ENCODE peak calls at places on chromosome 9, in nine cellular contexts. S is posterior cingulate gyrus; T is pons; U is SJSA1; Z is A549; F is GM18507; N is stimulated activated CD8-positive, alpha-beta memory T cell treated with anti-CD3 and anti-CD28 coated beads, Interleukin-12 subunit alpha, Interleukin-12 subunit beta, amount 100 ng/mL, for 1 hour; L is effector memory CD8-positive, alpha-beta T cell; G is Peyer's patch. X is an unnamed sample.

GRCh38 chr9:137082222-137082924 is 4.4 kb upstream of the MAN1B1 start:
- DNase-seq in F (no peak), U (no peak), Z (no peak), S (no peak), L (no peak), T (no peak), G (no peak), N (no peak), X (no peak)

GRCh38 chr9:32877103-32877502 is 93.8 kb downstream of the TMEM215 start:
- DNase-seq in G (no peak), Z (no peak), L (no peak), S (no peak), T (no peak), U (no peak), N (no peak), F (no peak), X (no peak)

GRCh38 chr9:36843964-36844363 is 190.1 kb downstream of the PAX5 start:
- DNase-seq in F (no peak), G (no peak), Z (no peak), L (no peak), N (no peak), U (no peak), T (no peak), S (no peak), X (no peak)

GRCh38 chr9:34363619-34364351 is 12.9 kb downstream of the MYORG start:
- DNase-seq in G (no peak), F (no peak), N (no peak), S (no peak), U (no peak), Z (no peak), L (no peak), T (no peak), X (no peak)

GRCh38 chr9:135156525-135157510 is 69.3 kb downstream of the OLFM1 start:
- DNase-seq in L (no peak), Z (peak), T (no peak), G (no peak), S (no peak), N (no peak), F (no peak), U (peak), X (peak)

GRCh38 chr9:82417501-82417900 is 428.9 kb downstream of the SPATA31D1 start:
- DNase-seq in N (no peak), F (no peak), T (no peak), U (no peak), G (no peak), L (no peak), Z (no peak), S (no peak), X (no peak)

GRCh38 chr9:114035221-114035844 is 42.8 kb downstream of the AMBP start:
- DNase-seq in Z (no peak), L (no peak), S (no peak), G (peak), F (no peak), T (no peak), N (no peak), U (peak), X (no peak)

GRCh38 chr9:105441761-105442160 is 6.1 kb upstream of the FSD1L start:
- DNase-seq in U (no peak), N (no peak), S (no peak), Z (no peak), T (no peak), L (no peak), G (no peak), F (no peak), X (no peak)

GRCh38 chr9:119968837-119969707 is 599.8 kb upstream of the BRINP1 start:
- DNase-seq in Z (peak), U (peak), G (peak), T (peak), F (peak), N (peak), S (peak), L (peak), X (peak)

GRCh38 chr9:14661421-14662059 is 31.7 kb downstream of the ZDHHC21 start:
- DNase-seq in S (no peak), F (no peak), N (no peak), G (no peak), T (peak), U (no peak), L (no peak), Z (no peak), X (peak)

GRCh38 chr9:99264070-99264469 is 42.0 kb downstream of the SEC61B start:
- DNase-seq in N (no peak), F (no peak), T (no peak), G (no peak), L (no peak), U (no peak), Z (no peak), S (no peak), X (peak)

GRCh38 chr9:94600715-94601114 is 7.1 kb upstream of the FBP2 start:
- DNase-seq in N (no peak), U (no peak), Z (no peak), F (no peak), G (no peak), T (no peak), L (no peak), S (no peak), X (no peak)

GRCh38 chr9:131960311-131960710 is 119.4 kb downstream of the MED27 start:
- DNase-seq in Z (no peak), L (no peak), F (no peak), G (no peak), N (no peak), U (no peak), S (no peak), T (peak), X (no peak)

GRCh38 chr9:100505564-100506159 is 32.7 kb downstream of the TMEFF1 start:
- DNase-seq in U (peak), L (peak), F (no peak), Z (peak), G (peak), S (no peak), T (peak), N (peak), X (peak)

GRCh38 chr9:130368631-130369103 is 76.1 kb upstream of the ASS1 start:
- DNase-seq in T (no peak), S (no peak), F (no peak), N (no peak), Z (no peak), U (no peak), G (no peak), L (no peak), X (no peak)

X was measured in EL.